ENCODE peak calls at places on chromosomes 13 and 19, in six cellular contexts. P is K562, X is H1, E is GM12891, U is HepG2, J is GM12878. R is an unnamed sample.

GRCh38 chr19:12801466-12802266 is at the start of the genes PRDX2 and THSD8:
- DNase-seq in P (peak), X (peak), E (peak), U (peak), J (no peak), R (peak)

GRCh38 chr13:39916330-39916729 is 260.9 kb downstream of the COG6 start:
- DNase-seq in P (no peak), X (no peak), E (no peak), U (no peak), J (no peak), R (no peak)

GRCh38 chr13:109436055-109436622 is 350.2 kb downstream of the IRS2 start:
- DNase-seq in P (no peak), X (no peak), E (no peak), U (no peak), J (no peak), R (no peak)

GRCh38 chr13:45367358-45367757 is 26.4 kb upstream of the TPT1 start:
- DNase-seq in P (peak), X (no peak), E (peak), U (peak), J (peak), R (peak)

GRCh38 chr13:88411696-88412095 is 740.5 kb downstream of the SLITRK5 start:
- DNase-seq in P (no peak), X (no peak), E (no peak), U (no peak), J (no peak), R (no peak)

GRCh38 chr13:40536443-40537113 is 129.9 kb downstream of the FOXO1 start:
- DNase-seq in P (no peak), X (no peak), E (no peak), U (peak), J (no peak), R (no peak)

GRCh38 chr19:6272411-6272791 is 7.4 kb downstream of the MLLT1 start:
- DNase-seq in P (peak), X (no peak), E (no peak), U (no peak), J (no peak), R (no peak)

GRCh38 chr13:29339386-29340272 is 255.9 kb downstream of the SLC7A1 start:
- DNase-seq in P (no peak), X (no peak), E (no peak), U (no peak), J (no peak), R (no peak)

GRCh38 chr13:108083056-108083455 is 132.3 kb downstream of the LIG4 start:
- DNase-seq in P (no peak), X (no peak), E (no peak), U (no peak), J (no peak), R (no peak)

GRCh38 chr13:26062853-26063444 is 11.1 kb upstream of the SHISA2 start:
- DNase-seq in P (peak), X (no peak), E (no peak), U (peak), J (no peak), R (no peak)

GRCh38 chr13:48377857-48378256 is 35.1 kb downstream of the LPAR6 start:
- DNase-seq in P (no peak), X (no peak), E (no peak), U (no peak), J (no peak), R (no peak)

GRCh38 chr19:5077209-5077515 is 108.2 kb downstream of the KDM4B start:
- DNase-seq in P (no peak), X (no peak), E (no peak), U (no peak), J (no peak), R (no peak)

GRCh38 chr19:49889038-49889686 is 7.5 kb downstream of the IL4I1 start:
- DNase-seq in P (peak), X (no peak), E (no peak), U (no peak), J (no peak), R (no peak)

GRCh38 chr13:73303858-73304257 is 245.1 kb downstream of the KLF5 start:
- DNase-seq in P (no peak), X (no peak), E (no peak), U (no peak), J (no peak), R (no peak)

GRCh38 chr13:108609353-108609752 is 20.1 kb upstream of the MYO16 start:
- DNase-seq in P (peak), X (no peak), E (no peak), U (no peak), J (no peak), R (no peak)

GRCh38 chr19:35048911-35049411 is 7.4 kb downstream of the HPN start:
- DNase-seq in P (no peak), X (no peak), E (no peak), U (no peak), J (no peak), R (no peak)

GRCh38 chr19:46648070-46648960 is 12.3 kb upstream of the GNG8 start:
- DNase-seq in P (no peak), X (no peak), E (peak), U (no peak), J (no peak), R (peak)

GRCh38 chr19:14165986-14166385 is 29.6 kb upstream of the ASF1B start:
- DNase-seq in P (no peak), X (no peak), E (no peak), U (no peak), J (no peak), R (no peak)

GRCh38 chr19:47399198-47399597 is 20.1 kb downstream of the MEIS3 start:
- DNase-seq in P (no peak), X (no peak), E (no peak), U (no peak), J (no peak), R (no peak)

GRCh38 chr19:11881151-11881800 is 6.3 kb upstream of the ZNF69 start:
- DNase-seq in P (peak), X (peak), E (peak), U (peak), J (peak), R (peak)

GRCh38 chr13:19153782-19154450 is 27.7 kb downstream of the TUBA3C start:
- DNase-seq in P (peak), X (no peak), E (no peak), U (peak), J (no peak), R (no peak)

GRCh38 chr13:48769107-48769704 is 115.5 kb downstream of the CYSLTR2 start:
- DNase-seq in P (peak), X (peak), E (peak), U (peak), J (peak), R (peak)

GRCh38 chr19:38655148-38655824 is 7.8 kb downstream of the ACTN4 start:
- DNase-seq in P (no peak), X (no peak), E (no peak), U (no peak), J (no peak), R (no peak)

GRCh38 chr19:46606681-46607440 is 5.7 kb downstream of the CALM3 start:
- DNase-seq in P (no peak), X (no peak), E (no peak), U (no peak), J (no peak), R (no peak)

GRCh38 chr19:33819875-33820781 is 23.5 kb downstream of the KCTD15 start:
- DNase-seq in P (peak), X (peak), E (no peak), U (peak), J (no peak), R (no peak)

GRCh38 chr19:28932446-28932845 is 280.5 kb downstream of the UQCRFS1 start:
- DNase-seq in P (no peak), X (no peak), E (no peak), U (no peak), J (no peak), R (no peak)

GRCh38 chr19:14021474-14021873 is 6.5 kb upstream of the RLN3 start:
- DNase-seq in P (peak), X (peak), E (no peak), U (no peak), J (no peak), R (no peak)

GRCh38 chr19:13430790-13431582 is 75.3 kb downstream of the CACNA1A start:
- DNase-seq in P (peak), X (peak), E (peak), U (peak), J (no peak), R (peak)

GRCh38 chr19:41144403-41144802 is 30.2 kb downstream of the CYP2F1 start:
- DNase-seq in P (peak), X (peak), E (no peak), U (peak), J (peak), R (no peak)

DNA sequence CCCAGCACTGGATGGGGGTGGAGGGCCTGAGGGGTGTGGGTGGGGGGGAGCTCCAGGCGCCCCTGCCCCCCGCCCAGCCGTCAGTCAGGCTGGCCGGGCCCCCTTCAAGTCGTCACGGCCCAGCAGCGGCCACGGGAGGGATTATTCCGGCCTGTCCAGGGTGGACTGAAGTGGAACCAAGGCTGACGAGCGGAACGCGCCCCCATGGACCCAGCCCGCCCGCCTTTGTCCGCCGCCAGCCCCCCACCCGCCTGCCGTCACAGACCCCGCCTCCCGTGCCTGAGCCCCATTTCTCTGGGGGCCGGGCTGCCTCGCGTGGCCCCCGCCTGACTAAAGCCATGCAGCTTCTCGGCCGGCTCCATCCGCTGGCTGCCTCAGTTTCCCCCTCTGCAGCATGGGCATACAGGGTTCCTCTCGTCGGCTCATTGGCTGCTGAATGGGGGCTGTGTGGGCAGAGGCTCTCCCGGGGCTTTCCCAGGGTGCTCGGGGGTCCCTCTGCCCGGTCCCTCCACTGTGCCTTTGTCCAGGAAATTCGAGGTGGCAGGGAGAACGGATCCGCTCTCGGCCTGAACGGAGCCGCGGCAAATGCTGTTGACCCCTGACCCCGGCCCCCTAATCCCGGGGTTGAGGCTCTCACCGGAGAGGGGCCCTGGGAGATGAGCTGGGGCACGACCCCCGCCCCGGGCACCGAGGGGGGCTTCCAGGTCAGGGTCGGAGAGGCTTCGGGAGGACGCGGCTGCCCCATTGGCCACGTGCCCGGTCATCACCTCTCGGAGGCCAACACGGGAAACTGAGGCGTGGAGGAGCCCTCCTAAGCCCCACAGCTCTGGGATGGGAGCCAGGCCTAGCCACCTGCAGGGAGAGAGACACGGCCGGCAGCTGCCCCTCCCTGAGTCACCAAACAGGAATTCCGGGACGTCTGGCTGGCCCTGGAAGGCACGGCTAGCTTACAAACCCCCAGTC is 27.3 kb downstream of the EFNA2 start:
- DNase-seq in P (no peak), X (no peak), E (no peak), U (no peak), J (no peak), R (no peak)
- TF ChIP-seq TAF1 in P (no peak), X (no peak), E (no peak), U (no peak), J (no peak), R (no peak)

DNA sequence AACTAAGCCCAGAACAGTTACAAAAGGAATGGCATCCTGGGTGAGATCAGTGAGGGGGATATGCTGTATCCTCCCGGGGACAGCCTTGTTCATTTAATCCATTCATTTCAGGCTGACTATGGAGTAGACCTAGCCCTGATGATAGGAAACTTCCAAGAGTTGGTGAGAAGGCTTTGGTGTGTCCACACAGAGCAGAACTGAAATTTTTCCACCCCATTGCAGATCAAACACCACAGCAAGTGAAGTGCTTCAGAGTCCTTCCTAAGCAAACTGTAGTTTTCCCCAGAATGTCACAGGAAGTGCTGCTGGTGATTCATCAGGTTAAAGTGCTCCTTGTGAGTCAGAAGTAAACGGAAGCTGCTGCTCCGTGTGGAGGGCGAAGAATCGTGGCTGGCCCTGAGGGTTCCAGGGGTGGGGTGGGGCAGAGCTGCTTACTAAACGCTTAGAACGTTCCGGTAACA is 113.2 kb downstream of the TEX26 start:
- DNase-seq in P (peak), X (no peak), E (no peak), U (peak), J (peak), R (no peak)
- TF ChIP-seq POLR2AphosphoS5 in P (no peak), X (no peak), E (no peak), U (no peak), J (no peak), R (no peak)

DNA sequence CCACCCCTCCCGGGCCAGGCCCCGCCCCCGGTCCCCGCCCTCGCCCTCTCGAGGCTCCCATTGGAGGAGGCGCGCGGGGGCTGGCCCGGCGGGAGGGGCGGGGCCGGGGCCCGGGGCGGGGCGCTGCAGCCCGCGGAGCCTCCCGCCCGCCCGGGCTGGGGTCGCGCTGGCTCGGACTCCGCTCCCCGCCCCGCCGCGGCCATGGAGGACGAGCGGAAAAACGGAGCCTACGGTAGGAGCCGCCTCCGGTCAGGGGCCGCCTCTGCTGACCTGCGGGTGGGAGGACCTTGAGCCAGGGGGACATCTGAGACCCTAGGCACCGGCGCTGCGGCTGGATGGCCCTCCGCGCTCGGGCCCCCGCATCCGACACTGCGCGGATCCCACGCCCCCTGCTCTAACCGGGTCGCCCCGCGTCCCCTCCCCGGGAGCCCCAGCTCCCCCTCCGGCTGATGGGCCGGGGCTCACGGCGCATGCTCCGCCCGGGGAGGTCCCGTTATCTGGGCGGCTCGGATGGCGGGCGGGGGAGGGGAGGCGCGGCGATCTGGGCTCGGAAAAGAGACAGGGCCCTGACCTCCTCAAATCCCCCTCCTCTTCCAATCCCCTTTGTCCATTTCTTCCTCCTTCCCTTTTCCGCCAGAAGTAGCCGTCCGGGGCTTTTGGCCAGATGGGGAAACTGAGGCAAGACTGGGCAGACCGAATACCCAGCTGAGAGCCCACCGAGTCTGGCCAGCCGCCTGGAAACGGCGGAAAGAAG is 15.4 kb upstream of the AP1M2 start:
- DNase-seq in P (peak), X (peak), E (peak), U (peak), J (no peak), R (peak)
- TF ChIP-seq POLR2A in P (peak), X (peak), E (no peak), U (no peak), J (peak), R (no peak)

GRCh38 chr19:40143612-40144011 is 47.6 kb upstream of the MAP3K10 start:
- DNase-seq in P (no peak), X (no peak), E (no peak), U (no peak), J (no peak), R (no peak)

GRCh38 chr19:40144151-40144550 is 47.1 kb upstream of the MAP3K10 start:
- DNase-seq in P (no peak), X (no peak), E (no peak), U (no peak), J (no peak), R (no peak)

GRCh38 chr19:40144947-40145748 is 46.1 kb upstream of the MAP3K10 start:
- DNase-seq in P (no peak), X (no peak), E (no peak), U (no peak), J (no peak), R (no peak)

GRCh38 chr19:40139533-40140287 is 49.0 kb upstream of the ZNF780A start:
- DNase-seq in P (peak), X (peak), E (no peak), U (peak), J (no peak), R (no peak)

DNA sequence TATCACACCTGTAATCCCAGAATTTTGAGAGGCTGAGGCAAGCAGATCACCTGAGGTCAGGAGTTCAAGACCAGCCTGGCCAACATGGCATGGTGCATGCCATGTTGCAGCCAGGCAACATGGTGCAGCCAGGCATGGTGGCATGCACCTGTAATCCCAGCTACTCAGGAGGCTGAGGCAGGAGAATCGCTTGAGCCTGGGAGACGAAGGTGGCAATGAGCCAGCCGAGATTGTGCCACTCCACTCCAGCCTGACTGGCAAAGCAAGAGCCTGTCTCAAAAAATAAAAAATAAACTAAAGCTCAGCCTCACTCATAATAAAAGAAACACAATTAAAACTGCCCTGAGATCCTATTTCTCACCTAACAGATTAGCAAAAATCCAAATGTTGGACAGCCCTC is 49.7 kb upstream of the MAP3K10 start:
- DNase-seq in P (no peak), X (no peak), E (no peak), U (no peak), J (no peak), R (no peak)
- TF ChIP-seq TAF1 in P (no peak), X (no peak), E (no peak), U (no peak), J (no peak), R (no peak)

DNA sequence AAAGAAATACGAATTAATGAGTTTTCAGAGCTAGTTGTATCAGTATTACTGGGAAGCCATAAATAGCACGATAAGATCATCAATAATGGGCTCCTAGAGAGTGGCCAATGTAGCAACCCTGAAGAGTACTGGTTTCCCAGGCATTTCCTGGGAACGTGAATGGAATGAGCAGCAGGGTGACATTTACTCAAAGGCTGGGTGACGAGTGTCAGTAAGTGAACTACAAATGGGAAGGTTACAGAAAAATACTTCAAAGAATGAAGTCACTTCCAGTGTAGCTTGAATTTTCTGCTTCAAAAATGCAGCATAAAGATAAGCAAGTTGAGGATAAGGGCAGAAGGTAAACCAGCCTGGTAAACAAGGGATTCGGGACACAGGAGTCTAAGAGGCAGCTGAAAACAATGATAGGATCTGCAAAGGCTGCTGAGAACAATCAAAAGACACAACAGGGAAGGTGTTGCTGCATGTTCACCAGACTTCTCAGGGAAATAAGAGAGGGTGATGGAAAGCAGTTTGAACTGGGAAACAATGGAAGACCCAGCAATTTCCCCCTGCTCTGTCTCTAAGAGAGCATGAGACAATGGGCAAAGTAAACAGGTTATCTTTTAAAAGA is 48.6 kb upstream of the POSTN start:
- DNase-seq in P (no peak), X (no peak), E (no peak), U (no peak), J (no peak), R (no peak)
- TF ChIP-seq POLR2AphosphoS5 in P (no peak), X (no peak), E (no peak), U (no peak), J (no peak), R (no peak)

GRCh38 chr19:18373892-18374629 is 11.9 kb upstream of the GDF15 start:
- DNase-seq in P (peak), X (peak), E (peak), U (peak), J (peak), R (peak)
- TF ChIP-seq POLR2A in P (peak), X (peak), E (peak), U (no peak), J (peak), R (peak)

R was measured in GM12892.